ENCODE peak calls at places on chromosomes 6 and 20, in eight cellular contexts. One of them, this sample, is unnamed.

GRCh38 chr6:134894800-134895199 is 55.1 kb downstream of the ALDH8A1 start:
- DNase-seq in GM23248: no peak
- DNase-seq in stomach: no peak
- DNase-seq in lung: no peak
- DNase-seq in heart right ventricle: no peak
- DNase-seq in BJ: no peak
- DNase-seq in kidney: no peak
- DNase-seq in NB4: no peak
- DNase-seq in this sample: no peak

GRCh38 chr6:151338816-151339215 is 52.5 kb downstream of the ZBTB2 start:
- DNase-seq in GM23248: no peak
- DNase-seq in stomach: no peak
- DNase-seq in lung: no peak
- DNase-seq in heart right ventricle: no peak
- DNase-seq in BJ: no peak
- DNase-seq in kidney: no peak
- DNase-seq in NB4: no peak
- DNase-seq in this sample: no peak

GRCh38 chr6:31829633-31830492 is 2.3 kb downstream of the HSPA1B start:
- DNase-seq in GM23248: peak; percentile 75
- DNase-seq in stomach: no peak
- DNase-seq in lung: no peak
- DNase-seq in heart right ventricle: no peak
- DNase-seq in BJ: no peak
- DNase-seq in kidney: peak; percentile 74
- DNase-seq in NB4: peak; percentile 76
- DNase-seq in this sample: no peak

GRCh38 chr20:4045082-4045481 is 29.7 kb upstream of the RNF24 start:
- DNase-seq in GM23248: no peak
- DNase-seq in stomach: no peak
- DNase-seq in lung: no peak
- DNase-seq in heart right ventricle: no peak
- DNase-seq in BJ: no peak
- DNase-seq in kidney: no peak
- DNase-seq in NB4: no peak
- DNase-seq in this sample: no peak

GRCh38 chr6:12112540-12113189 is 100.6 kb downstream of the HIVEP1 start:
- DNase-seq in GM23248: no peak
- DNase-seq in stomach: no peak
- DNase-seq in lung: no peak
- DNase-seq in heart right ventricle: no peak
- DNase-seq in BJ: no peak
- DNase-seq in kidney: no peak
- DNase-seq in NB4: no peak
- DNase-seq in this sample: no peak

GRCh38 chr6:31791324-31792089 is 4.0 kb downstream of the VARS1 start:
- DNase-seq in GM23248: peak; percentile 70
- DNase-seq in stomach: peak; percentile 44
- DNase-seq in lung: no peak
- DNase-seq in heart right ventricle: peak; percentile 32
- DNase-seq in BJ: no peak
- DNase-seq in kidney: no peak
- DNase-seq in NB4: peak; percentile 72
- DNase-seq in this sample: no peak

GRCh38 chr20:57124800-57125399 is 141.5 kb downstream of the BMP7 start:
- DNase-seq in GM23248: no peak
- DNase-seq in stomach: no peak
- DNase-seq in lung: no peak
- DNase-seq in heart right ventricle: no peak
- DNase-seq in BJ: no peak
- DNase-seq in kidney: no peak
- DNase-seq in NB4: no peak
- DNase-seq in this sample: no peak

GRCh38 chr20:10519361-10520048 is 84.4 kb downstream of the SLX4IP start:
- DNase-seq in GM23248: peak; percentile 70
- DNase-seq in stomach: no peak
- DNase-seq in lung: no peak
- DNase-seq in heart right ventricle: no peak
- DNase-seq in BJ: no peak
- DNase-seq in kidney: no peak
- DNase-seq in NB4: no peak
- DNase-seq in this sample: no peak

GRCh38 chr6:28910901-28911680 is 12.7 kb downstream of the TRIM27 start:
- DNase-seq in GM23248: no peak
- DNase-seq in stomach: no peak
- DNase-seq in lung: no peak
- DNase-seq in heart right ventricle: no peak
- DNase-seq in BJ: no peak
- DNase-seq in kidney: no peak
- DNase-seq in NB4: peak; percentile 79
- DNase-seq in this sample: no peak

GRCh38 chr6:87152528-87152950 is 2.8 kb upstream of the ZNF292 start:
- DNase-seq in GM23248: no peak
- DNase-seq in stomach: no peak
- DNase-seq in lung: no peak
- DNase-seq in heart right ventricle: no peak
- DNase-seq in BJ: no peak
- DNase-seq in kidney: no peak
- DNase-seq in NB4: peak; percentile 21
- DNase-seq in this sample: no peak

GRCh38 chr6:151257984-151258445 is 18.2 kb downstream of the AKAP12 start:
- DNase-seq in GM23248: no peak
- DNase-seq in stomach: no peak
- DNase-seq in lung: no peak
- DNase-seq in heart right ventricle: no peak
- DNase-seq in BJ: no peak
- DNase-seq in kidney: no peak
- DNase-seq in NB4: no peak
- DNase-seq in this sample: no peak

GRCh38 chr20:54368578-54368977 is 106.8 kb upstream of the DOK5 start:
- DNase-seq in GM23248: no peak
- DNase-seq in stomach: no peak
- DNase-seq in lung: no peak
- DNase-seq in heart right ventricle: no peak
- DNase-seq in BJ: no peak
- DNase-seq in kidney: no peak
- DNase-seq in NB4: no peak
- DNase-seq in this sample: no peak

GRCh38 chr20:47790032-47790965 is 5.0 kb upstream of the SULF2 start:
- DNase-seq in GM23248: peak; percentile 68
- DNase-seq in stomach: no peak
- DNase-seq in lung: no peak
- DNase-seq in heart right ventricle: no peak
- DNase-seq in BJ: peak; percentile 87
- DNase-seq in kidney: no peak
- DNase-seq in NB4: no peak
- DNase-seq in this sample: peak; percentile 86

GRCh38 chr20:31857861-31858835 is 12.2 kb downstream of the DUSP15 start:
- DNase-seq in GM23248: no peak
- DNase-seq in stomach: no peak
- DNase-seq in lung: no peak
- DNase-seq in heart right ventricle: no peak
- DNase-seq in BJ: no peak
- DNase-seq in kidney: peak; percentile 31
- DNase-seq in NB4: no peak
- DNase-seq in this sample: no peak

GRCh38 chr20:45313943-45314342 is 5.8 kb upstream of the MATN4 start:
- DNase-seq in GM23248: no peak
- DNase-seq in stomach: no peak
- DNase-seq in lung: no peak
- DNase-seq in heart right ventricle: no peak
- DNase-seq in BJ: no peak
- DNase-seq in kidney: no peak
- DNase-seq in NB4: no peak
- DNase-seq in this sample: no peak

GRCh38 chr20:45309075-45309474 is 976 bp upstream of the MATN4 start:
- DNase-seq in GM23248: no peak
- DNase-seq in stomach: no peak
- DNase-seq in lung: no peak
- DNase-seq in heart right ventricle: no peak
- DNase-seq in BJ: no peak
- DNase-seq in kidney: no peak
- DNase-seq in NB4: no peak
- DNase-seq in this sample: no peak

GRCh38 chr20:45312241-45312640 is 4.1 kb upstream of the MATN4 start:
- DNase-seq in GM23248: no peak
- DNase-seq in stomach: no peak
- DNase-seq in lung: no peak
- DNase-seq in heart right ventricle: no peak
- DNase-seq in BJ: no peak
- DNase-seq in kidney: no peak
- DNase-seq in NB4: no peak
- DNase-seq in this sample: no peak

GRCh38 chr20:45313065-45313695 is 5.1 kb upstream of the MATN4 start:
- DNase-seq in GM23248: no peak
- DNase-seq in stomach: no peak
- DNase-seq in lung: no peak
- DNase-seq in heart right ventricle: no peak
- DNase-seq in BJ: no peak
- DNase-seq in kidney: no peak
- DNase-seq in NB4: no peak
- DNase-seq in this sample: no peak

GRCh38 chr20:45311589-45312211 is 3.6 kb upstream of the MATN4 start:
- DNase-seq in GM23248: peak; percentile 79
- DNase-seq in stomach: peak; percentile 72
- DNase-seq in lung: peak; percentile 64
- DNase-seq in heart right ventricle: no peak
- DNase-seq in BJ: no peak
- DNase-seq in kidney: peak; percentile 87
- DNase-seq in NB4: peak; percentile 49
- DNase-seq in this sample: no peak
- H3K4me3 ChIP-seq in GM23248: no peak overlapping the region
- H3K4me3 ChIP-seq in stomach: no peak overlapping the region
- H3K4me3 ChIP-seq in lung: no peak overlapping the region
- H3K4me3 ChIP-seq in heart right ventricle: no peak overlapping the region
- H3K4me3 ChIP-seq in BJ: no peak overlapping the region
- H3K4me3 ChIP-seq in kidney: no peak overlapping the region
- H3K4me3 ChIP-seq in NB4: no peak overlapping the region
- H3K4me3 ChIP-seq in this sample: no peak overlapping the region

GRCh38 chr6:2963756-2964155 is 7.6 kb downstream of the SERPINB6 start:
- DNase-seq in GM23248: no peak
- DNase-seq in stomach: no peak
- DNase-seq in lung: no peak
- DNase-seq in heart right ventricle: no peak
- DNase-seq in BJ: no peak
- DNase-seq in kidney: no peak
- DNase-seq in NB4: no peak
- DNase-seq in this sample: no peak
- H3K4me3 ChIP-seq in GM23248: no peak overlapping the region
- H3K4me3 ChIP-seq in stomach: no peak overlapping the region
- H3K4me3 ChIP-seq in lung: no peak overlapping the region
- H3K4me3 ChIP-seq in heart right ventricle: no peak overlapping the region
- H3K4me3 ChIP-seq in BJ: no peak overlapping the region
- H3K4me3 ChIP-seq in kidney: no peak overlapping the region
- H3K4me3 ChIP-seq in NB4: no peak overlapping the region
- H3K4me3 ChIP-seq in this sample: no peak overlapping the region

GRCh38 chr6:144033816-144034540 is 25.9 kb upstream of the PLAGL1 start:
- DNase-seq in GM23248: peak; percentile 94
- DNase-seq in stomach: no peak
- DNase-seq in lung: no peak
- DNase-seq in heart right ventricle: no peak
- DNase-seq in BJ: peak; percentile 76
- DNase-seq in kidney: no peak
- DNase-seq in NB4: peak; percentile 15
- DNase-seq in this sample: peak; percentile 45

GRCh38 chr6:144036064-144036873 is 28.2 kb upstream of the PLAGL1 start:
- DNase-seq in GM23248: peak; percentile 74
- DNase-seq in stomach: no peak
- DNase-seq in lung: peak; percentile 35
- DNase-seq in heart right ventricle: no peak
- DNase-seq in BJ: peak; percentile 32
- DNase-seq in kidney: no peak
- DNase-seq in NB4: peak; percentile 76
- DNase-seq in this sample: no peak
- H3K4me3 ChIP-seq in GM23248: peak overlapping the region; percentile 68
- H3K4me3 ChIP-seq in stomach: peak overlapping the region; percentile 35
- H3K4me3 ChIP-seq in lung: no peak overlapping the region
- H3K4me3 ChIP-seq in heart right ventricle: peak overlapping the region; percentile 33
- H3K4me3 ChIP-seq in BJ: peak overlapping the region; percentile 26
- H3K4me3 ChIP-seq in kidney: peak overlapping the region; percentile 76
- H3K4me3 ChIP-seq in NB4: peak overlapping the region; percentile 49
- H3K4me3 ChIP-seq in this sample: no peak overlapping the region

GRCh38 chr6:50850860-50851259 is 32.2 kb downstream of the TFAP2B start:
- DNase-seq in GM23248: no peak
- DNase-seq in stomach: no peak
- DNase-seq in lung: no peak
- DNase-seq in heart right ventricle: no peak
- DNase-seq in BJ: no peak
- DNase-seq in kidney: peak; percentile 86
- DNase-seq in NB4: no peak
- DNase-seq in this sample: no peak

GRCh38 chr6:50850223-50850751 is 31.6 kb downstream of the TFAP2B start:
- DNase-seq in GM23248: no peak
- DNase-seq in stomach: no peak
- DNase-seq in lung: no peak
- DNase-seq in heart right ventricle: no peak
- DNase-seq in BJ: no peak
- DNase-seq in kidney: peak; percentile 88
- DNase-seq in NB4: no peak
- DNase-seq in this sample: no peak

GRCh38 chr6:50849781-50850180 is 31.1 kb downstream of the TFAP2B start:
- DNase-seq in GM23248: no peak
- DNase-seq in stomach: no peak
- DNase-seq in lung: no peak
- DNase-seq in heart right ventricle: no peak
- DNase-seq in BJ: no peak
- DNase-seq in kidney: peak; percentile 63
- DNase-seq in NB4: no peak
- DNase-seq in this sample: no peak

GRCh38 chr6:50847890-50848594 is 29.4 kb downstream of the TFAP2B start:
- DNase-seq in GM23248: no peak
- DNase-seq in stomach: no peak
- DNase-seq in lung: no peak
- DNase-seq in heart right ventricle: no peak
- DNase-seq in BJ: no peak
- DNase-seq in kidney: no peak
- DNase-seq in NB4: no peak
- DNase-seq in this sample: no peak

DNA sequence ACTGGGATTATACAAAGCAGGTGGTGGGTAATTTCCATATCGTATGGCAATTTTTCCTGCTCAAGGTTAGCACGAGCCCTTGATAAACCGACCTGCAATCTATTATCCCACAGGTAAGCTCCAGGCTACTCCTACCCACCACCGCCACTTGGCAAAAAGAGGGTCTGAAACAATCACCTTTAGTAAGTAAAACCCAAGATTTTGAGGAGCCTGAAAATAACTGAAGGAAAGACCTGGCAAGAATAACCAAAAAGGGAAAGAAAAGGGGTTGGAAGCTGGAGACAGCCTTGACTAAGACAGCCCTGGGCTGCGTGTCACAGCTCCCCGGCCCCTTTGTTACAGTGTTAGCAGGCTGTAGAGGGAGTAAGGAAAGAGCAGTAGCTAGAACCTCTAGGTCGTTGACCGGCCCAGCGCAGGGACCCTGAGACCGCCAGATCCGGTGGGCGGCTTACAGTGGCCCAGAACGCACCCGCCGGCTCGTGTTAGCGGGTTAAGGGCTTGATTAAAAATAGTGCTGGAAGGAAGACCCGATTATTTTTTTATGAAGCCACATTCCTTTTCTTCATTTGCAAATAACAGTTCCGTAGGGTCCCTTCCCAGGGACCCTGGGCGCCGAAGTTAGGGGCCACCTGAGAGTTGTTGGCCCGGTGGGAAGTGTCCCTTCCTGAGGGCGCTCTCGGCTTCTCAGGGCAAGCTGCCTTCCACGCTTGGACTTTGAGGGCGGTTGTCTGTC is 30.5 kb downstream of the TFAP2B start:
- DNase-seq in GM23248: no peak
- DNase-seq in stomach: no peak
- DNase-seq in lung: no peak
- DNase-seq in heart right ventricle: no peak
- DNase-seq in BJ: no peak
- DNase-seq in kidney: peak; percentile 66
- DNase-seq in NB4: no peak
- DNase-seq in this sample: no peak
- H3K4me3 ChIP-seq in GM23248: no peak overlapping the region
- H3K4me3 ChIP-seq in stomach: no peak overlapping the region
- H3K4me3 ChIP-seq in lung: no peak overlapping the region
- H3K4me3 ChIP-seq in heart right ventricle: no peak overlapping the region
- H3K4me3 ChIP-seq in BJ: no peak overlapping the region
- H3K4me3 ChIP-seq in kidney: no peak overlapping the region
- H3K4me3 ChIP-seq in NB4: no peak overlapping the region
- H3K4me3 ChIP-seq in this sample: no peak overlapping the region